ENCODE peak calls at places on chromosomes 7 and 10, in four cellular contexts. Y is PC-3, O is mucosa of descending colon, R is lower lobe of right lung. W is an unnamed sample.
A peak's percentile ranks its signal among the peaks of the same experiment; 100 is the strongest.

GRCh38 chr10:97549587-97550322 is 22.8 kb upstream of the ANKRD2 start:
- DNase-seq in Y (no peak), O (no peak), R (no peak), W (no peak)

GRCh38 chr7:128006550-128007292 is 24.5 kb downstream of the LRRC4 start:
- DNase-seq in O (no peak), Y (no peak), R (no peak), W (no peak)

GRCh38 chr7:14071045-14071444 is 81.6 kb upstream of the ETV1 start:
- DNase-seq in Y (no peak), O (no peak), R (no peak), W (no peak)

GRCh38 chr7:28083159-28083997 is 97.2 kb downstream of the JAZF1 start:
- DNase-seq in Y (no peak), R (no peak), O (no peak), W (no peak)

GRCh38 chr7:130891254-130892094 is 157.5 kb upstream of the KLF14 start:
- DNase-seq in R (peak; percentile 68), O (no peak), Y (peak; percentile 90), W (no peak)

GRCh38 chr7:16747095-16747494 is 6.5 kb upstream of the TSPAN13 start:
- DNase-seq in R (no peak), O (peak; percentile 27), Y (no peak), W (no peak)

GRCh38 chr10:132551093-132551807 is 13.7 kb downstream of the INPP5A start:
- DNase-seq in R (no peak), O (no peak), Y (no peak), W (peak; percentile 71)

GRCh38 chr7:135681758-135682157 is 19.4 kb downstream of the STMP1 start:
- DNase-seq in O (no peak), R (no peak), Y (no peak), W (no peak)

GRCh38 chr10:119090968-119091367 is 10.4 kb upstream of the EIF3A start:
- DNase-seq in R (no peak), Y (peak; percentile 91), O (peak; percentile 68), W (no peak)

GRCh38 chr10:48976208-48976607 is 36.6 kb upstream of the LRRC18 start:
- DNase-seq in Y (peak; percentile 73), O (peak; percentile 9), R (no peak), W (no peak)

GRCh38 chr7:12646139-12646538 is 41.3 kb upstream of the ARL4A start:
- DNase-seq in O (no peak), Y (no peak), R (no peak), W (no peak)

GRCh38 chr10:12502526-12503274 is 153.4 kb downstream of the CAMK1D start:
- DNase-seq in R (no peak), Y (no peak), O (no peak), W (no peak)
- TF ChIP-seq CTCF in R (no peak), Y (no peak), O (no peak), W (no peak)

GRCh38 chr10:72061491-72061890 is 26.9 kb downstream of the SPOCK2 start:
- DNase-seq in R (no peak), Y (no peak), O (no peak), W (peak; percentile 64)
- TF ChIP-seq CTCF in R (no peak), Y (peak; percentile 51), O (no peak), W (peak; percentile 52)

GRCh38 chr10:29658984-29659769 is 24.4 kb upstream of the SVIL start:
- DNase-seq in O (peak; percentile 35), Y (peak; percentile 95), R (peak; percentile 67), W (peak; percentile 71)
- TF ChIP-seq CTCF in O (no peak), Y (no peak), R (peak; percentile 43), W (no peak)

DNA sequence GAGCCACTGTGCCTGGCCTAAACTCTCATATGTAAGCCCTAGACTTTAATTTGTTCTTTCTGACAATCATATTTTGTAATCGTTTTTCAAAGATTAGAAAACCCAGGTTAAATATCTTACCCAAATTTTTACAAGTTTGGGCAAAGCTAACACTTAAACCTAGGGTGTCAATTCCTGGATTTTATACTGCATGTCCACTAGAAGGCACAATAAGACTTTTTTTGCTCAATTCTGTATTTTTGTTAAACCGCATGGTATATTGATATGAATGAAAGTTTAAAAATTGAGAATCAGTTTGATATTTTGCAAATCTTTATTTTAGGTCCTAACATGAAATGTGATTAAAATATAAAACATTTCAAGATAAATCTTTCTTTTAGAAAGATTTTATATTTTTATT is 29.3 kb downstream of the DYNC2I1 start:
- DNase-seq in O (no peak), Y (peak; percentile 28), R (no peak), W (no peak)
- TF ChIP-seq CTCF in O (no peak), Y (peak; percentile 58), R (peak; percentile 22), W (no peak)

GRCh38 chr7:129724796-129725195 is 113.3 kb downstream of the NRF1 start:
- DNase-seq in R (no peak), Y (no peak), O (no peak), W (no peak)
- TF ChIP-seq CTCF in R (no peak), Y (no peak), O (no peak), W (no peak)